ENCODE peak calls at places on chromosomes 5 and 9, in ten cellular contexts. Z, L, Y, I, H, D, F, W, T and N are unnamed samples.

GRCh38 chr9:100525563-100525962 is 52.3 kb upstream of the CAVIN4 start:
- DNase-seq in Z (no peak), L (no peak), Y (no peak), I (no peak), H (no peak), D (no peak), F (no peak), W (no peak), T (no peak), N (no peak)

GRCh38 chr5:89300426-89300970 is 417.5 kb upstream of the MEF2C start:
- DNase-seq in Z (no peak), L (no peak), Y (no peak), I (no peak), H (no peak), D (no peak), F (no peak), W (no peak), T (no peak), N (no peak)

GRCh38 chr5:64509798-64510197 is 4.0 kb downstream of the RGS7BP start:
- DNase-seq in Z (no peak), L (no peak), Y (no peak), I (no peak), H (no peak), D (no peak), F (no peak), W (no peak), T (no peak), N (no peak)

GRCh38 chr5:104347119-104347708 is 784.6 kb upstream of the NUDT12 start:
- DNase-seq in Z (no peak), L (peak; percentile 54), Y (no peak), I (no peak), H (peak; percentile 59), D (no peak), F (no peak), W (no peak), T (no peak), N (no peak)

GRCh38 chr9:98899399-98900056 is 44.2 kb upstream of the COL15A1 start:
- DNase-seq in Z (no peak), L (peak; percentile 18), Y (peak; percentile 43), I (no peak), H (peak; percentile 82), D (no peak), F (peak; percentile 81), W (no peak), T (no peak), N (no peak)

GRCh38 chr5:95727764-95728191 is 3.4 kb upstream of the RHOBTB3 start:
- DNase-seq in Z (no peak), L (peak; percentile 74), Y (no peak), I (no peak), H (peak; percentile 71), D (peak; percentile 22), F (no peak), W (no peak), T (no peak), N (no peak)

GRCh38 chr9:134970719-134971118 is 53.0 kb upstream of the FCN1 start:
- DNase-seq in Z (no peak), L (no peak), Y (no peak), I (peak; percentile 9), H (no peak), D (no peak), F (no peak), W (no peak), T (no peak), N (peak; percentile 32)

GRCh38 chr5:80957031-80957761 is 3.0 kb upstream of the RASGRF2 start:
- DNase-seq in Z (no peak), L (no peak), Y (no peak), I (no peak), H (no peak), D (no peak), F (no peak), W (no peak), T (no peak), N (no peak)

GRCh38 chr9:5886114-5886939 is 4.4 kb upstream of the MLANA start:
- DNase-seq in Z (peak; percentile 83), L (peak; percentile 87), Y (peak; percentile 91), I (peak; percentile 61), H (peak; percentile 66), D (peak; percentile 78), F (peak; percentile 43), W (peak; percentile 54), T (peak; percentile 82), N (peak; percentile 84)

GRCh38 chr5:42462089-42462488 is 38.9 kb downstream of the GHR start:
- DNase-seq in Z (no peak), L (no peak), Y (no peak), I (no peak), H (no peak), D (no peak), F (no peak), W (no peak), T (no peak), N (no peak)

GRCh38 chr9:115167175-115167574 is 49.2 kb upstream of the TNC start:
- DNase-seq in Z (no peak), L (no peak), Y (no peak), I (no peak), H (peak; percentile 74), D (no peak), F (peak; percentile 82), W (no peak), T (no peak), N (no peak)

GRCh38 chr5:96969401-96969800 is 33.5 kb downstream of the LNPEP start:
- DNase-seq in Z (no peak), L (no peak), Y (no peak), I (no peak), H (peak; percentile 22), D (no peak), F (no peak), W (no peak), T (no peak), N (no peak)

GRCh38 chr9:114757395-114757794 is 48.4 kb downstream of the TNFSF15 start:
- DNase-seq in Z (no peak), L (no peak), Y (no peak), I (no peak), H (no peak), D (no peak), F (no peak), W (no peak), T (no peak), N (no peak)

GRCh38 chr5:142748568-142749249 is 21.5 kb upstream of the ARHGAP26 start:
- DNase-seq in Z (peak; percentile 70), L (peak; percentile 54), Y (peak; percentile 76), I (no peak), H (no peak), D (peak; percentile 39), F (no peak), W (no peak), T (no peak), N (peak; percentile 70)

GRCh38 chr5:33997331-33997983 is 10.4 kb downstream of the AMACR start:
- DNase-seq in Z (peak; percentile 82), L (peak; percentile 60), Y (peak; percentile 81), I (peak; percentile 26), H (peak; percentile 94), D (peak; percentile 52), F (peak; percentile 85), W (peak; percentile 61), T (no peak), N (peak; percentile 70)

GRCh38 chr5:7850533-7851239 is at the start of gene CFAP90:
- DNase-seq in Z (peak; percentile 59), L (no peak), Y (peak; percentile 32), I (peak; percentile 29), H (no peak), D (peak; percentile 38), F (no peak), W (no peak), T (peak; percentile 81), N (peak; percentile 86)

GRCh38 chr9:118647331-118647730 is 721.9 kb downstream of the BRINP1 start:
- DNase-seq in Z (no peak), L (no peak), Y (no peak), I (no peak), H (no peak), D (no peak), F (no peak), W (no peak), T (no peak), N (no peak)

DNA sequence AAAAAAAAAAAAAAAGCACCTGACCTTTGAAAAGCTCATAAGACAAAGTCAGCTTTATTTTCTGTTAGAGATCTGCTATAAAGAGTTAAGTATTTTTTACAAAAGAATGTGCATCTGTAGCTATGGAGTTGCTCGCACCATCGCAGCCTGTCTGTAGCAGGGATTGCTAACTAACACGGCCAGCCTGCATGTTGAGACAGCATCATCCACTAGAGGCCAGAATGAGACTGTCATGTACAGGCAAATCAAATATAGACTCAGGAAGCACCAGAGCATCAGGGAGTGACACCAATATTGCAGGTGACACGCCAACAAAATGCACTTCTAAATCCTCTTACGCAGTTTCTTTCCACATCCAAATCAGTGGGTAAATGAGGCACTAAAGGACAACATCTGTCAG is 136.3 kb upstream of the RASEF start:
- DNase-seq in Z (no peak), L (peak; percentile 20), Y (peak; percentile 58), I (peak; percentile 37), H (peak; percentile 65), D (no peak), F (peak; percentile 37), W (no peak), T (no peak), N (no peak)
- TF ChIP-seq CTCF in Z (peak; percentile 66), L (no peak), Y (no peak), I (peak; percentile 80), H (peak; percentile 68), D (no peak), F (peak; percentile 57), W (no peak), T (peak; percentile 61), N (peak; percentile 45)

GRCh38 chr5:83608122-83608521 is 112.5 kb downstream of the HAPLN1 start:
- DNase-seq in Z (no peak), L (peak; percentile 48), Y (peak; percentile 19), I (peak; percentile 20), H (peak; percentile 46), D (peak; percentile 31), F (peak; percentile 29), W (no peak), T (peak; percentile 26), N (no peak)
- TF ChIP-seq CTCF in Z (no peak), L (peak; percentile 49), Y (peak; percentile 30), I (peak; percentile 50), H (peak; percentile 76), D (peak; percentile 50), F (peak; percentile 64), W (no peak), T (peak; percentile 68), N (peak; percentile 43)

DNA sequence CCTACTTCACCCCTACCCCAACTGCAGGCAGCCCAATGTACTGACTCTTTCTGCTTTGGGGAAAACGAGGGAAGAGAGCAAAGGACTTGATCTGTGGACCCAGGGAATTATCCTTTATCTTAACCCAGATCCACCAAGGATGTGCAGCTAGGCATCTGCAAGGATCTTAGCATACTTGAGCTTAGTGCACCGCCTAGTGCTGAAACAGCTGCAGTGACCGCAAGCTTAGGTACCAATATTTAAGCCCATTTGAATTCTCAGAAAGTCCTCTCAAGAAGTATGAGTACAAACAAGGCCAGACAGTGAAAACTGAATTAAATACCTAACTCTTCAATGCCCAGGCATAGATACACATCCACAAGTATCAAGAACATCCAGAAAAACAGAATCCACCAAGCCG is 576.7 kb upstream of the ADAMTS16 start:
- DNase-seq in Z (no peak), L (no peak), Y (no peak), I (no peak), H (peak; percentile 51), D (no peak), F (no peak), W (no peak), T (no peak), N (no peak)
- TF ChIP-seq CTCF in Z (no peak), L (no peak), Y (no peak), I (no peak), H (peak; percentile 52), D (no peak), F (no peak), W (no peak), T (peak; percentile 59), N (no peak)

GRCh38 chr5:60687927-60688720 is 11.8 kb downstream of the DEPDC1B start:
- DNase-seq in Z (no peak), L (peak; percentile 65), Y (no peak), I (no peak), H (peak; percentile 61), D (peak; percentile 37), F (peak; percentile 41), W (no peak), T (no peak), N (no peak)
- TF ChIP-seq CTCF in Z (no peak), L (peak; percentile 47), Y (no peak), I (no peak), H (peak; percentile 63), D (no peak), F (peak; percentile 51), W (no peak), T (peak; percentile 38), N (no peak)